ENCODE peak calls at places on chromosomes 5 and 9, in five cellular contexts. T is colonic mucosa, Y is osteocyte, B is mesothelial cell of epicardium, U is bronchial epithelial cell. N is an unnamed sample.
A peak's percentile ranks its signal among the peaks of the same experiment; 100 is the strongest.

GRCh38 chr5:174843263-174844250 is 119.2 kb downstream of the MSX2 start:
- DNase-seq in T (no peak), Y (no peak), B (no peak), U (no peak), N (no peak)

GRCh38 chr5:81749562-81750307 is 1.2 kb downstream of the SSBP2 start:
- DNase-seq in T (peak; percentile 38), Y (peak; percentile 84), B (peak; percentile 30), U (no peak), N (no peak)

GRCh38 chr5:91016954-91017690 is 366.0 kb downstream of the ARRDC3 start:
- DNase-seq in T (no peak), Y (no peak), B (no peak), U (peak; percentile 80), N (no peak)

GRCh38 chr9:135478858-135479468 is 619 bp upstream of the PPP1R26 start:
- DNase-seq in T (peak; percentile 78), Y (no peak), B (no peak), U (no peak), N (no peak)

GRCh38 chr5:126780165-126780827 is 3.4 kb downstream of the LMNB1 start:
- DNase-seq in T (peak; percentile 47), Y (peak; percentile 70), B (no peak), U (peak; percentile 50), N (peak; percentile 47)

GRCh38 chr5:88829053-88829452 is 53.9 kb downstream of the MEF2C start:
- DNase-seq in T (no peak), Y (no peak), B (no peak), U (no peak), N (no peak)

GRCh38 chr5:68884893-68885292 is 208.9 kb upstream of the SLC30A5 start:
- DNase-seq in T (no peak), Y (no peak), B (no peak), U (peak; percentile 17), N (no peak)

GRCh38 chr5:173139631-173140030 is 4.7 kb upstream of the BNIP1 start:
- DNase-seq in T (no peak), Y (no peak), B (no peak), U (no peak), N (no peak)

GRCh38 chr5:158843305-158843704 is 256.4 kb downstream of the EBF1 start:
- DNase-seq in T (no peak), Y (no peak), B (no peak), U (no peak), N (no peak)

DNA sequence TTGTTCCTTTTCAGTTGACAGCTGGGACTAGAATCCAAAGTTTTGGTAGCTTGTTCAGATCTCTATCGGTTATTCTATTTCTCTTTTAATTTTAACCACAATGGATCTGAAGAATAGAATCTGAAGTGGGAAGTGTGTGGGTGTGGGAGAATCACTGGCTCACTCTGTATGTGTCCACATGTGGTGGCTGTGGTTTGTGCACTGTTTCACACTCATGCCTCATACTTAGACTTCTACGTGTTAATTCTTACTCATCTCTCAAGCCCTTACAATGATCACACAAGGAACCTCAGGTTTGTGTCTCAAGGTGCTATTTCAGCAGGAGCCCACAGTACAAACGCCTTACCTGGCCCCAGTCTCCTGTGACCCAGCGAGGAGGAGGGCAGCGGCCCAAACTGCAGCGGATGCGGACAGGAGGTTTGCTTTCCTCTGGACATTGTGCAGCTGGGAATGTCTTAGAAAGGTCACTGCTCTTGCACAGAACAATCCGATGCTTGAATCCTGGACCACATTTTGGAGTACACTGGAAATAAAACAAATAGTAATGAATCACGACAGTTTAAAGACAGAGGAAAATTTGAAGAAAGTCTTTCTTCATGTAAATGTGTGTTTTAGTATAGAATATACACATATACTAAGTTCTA is 309.1 kb downstream of the ADAMTS6 start:
- DNase-seq in T (no peak), Y (no peak), B (no peak), U (peak; percentile 97), N (no peak)
- TF ChIP-seq CTCF in T (no peak), Y (no peak), B (no peak), U (no peak), N (no peak)

GRCh38 chr9:31799953-31800609 is 584.4 kb upstream of the ACO1 start:
- DNase-seq in T (no peak), Y (no peak), B (no peak), U (peak; percentile 60), N (no peak)
- TF ChIP-seq CTCF in T (no peak), Y (peak; percentile 66), B (peak; percentile 28), U (peak; percentile 57), N (no peak)

GRCh38 chr5:133945561-133945960 is 22.9 kb downstream of the C5orf15 start:
- DNase-seq in T (no peak), Y (no peak), B (no peak), U (no peak), N (no peak)

GRCh38 chr5:133942589-133943474 is 25.6 kb downstream of the C5orf15 start:
- DNase-seq in T (no peak), Y (no peak), B (no peak), U (no peak), N (peak; percentile 27)

GRCh38 chr5:133947431-133947841 is 21.0 kb downstream of the C5orf15 start:
- DNase-seq in T (no peak), Y (peak; percentile 3), B (no peak), U (no peak), N (no peak)

GRCh38 chr5:133943475-133943817 is 25.0 kb downstream of the C5orf15 start:
- DNase-seq in T (no peak), Y (peak; percentile 62), B (no peak), U (no peak), N (no peak)

GRCh38 chr5:133944263-133945230 is 23.9 kb downstream of the C5orf15 start:
- DNase-seq in T (peak; percentile 35), Y (peak; percentile 59), B (peak; percentile 48), U (peak; percentile 57), N (no peak)
- TF ChIP-seq CTCF in T (peak; percentile 35), Y (peak; percentile 65), B (peak; percentile 74), U (peak; percentile 57), N (peak; percentile 47)

GRCh38 chr5:178460598-178461425 is 129.4 kb downstream of the COL23A1 start:
- DNase-seq in T (peak; percentile 77), Y (peak; percentile 85), B (no peak), U (peak; percentile 39), N (peak; percentile 89)
- TF ChIP-seq CTCF in T (peak; percentile 80), Y (peak; percentile 52), B (peak; percentile 81), U (peak; percentile 89), N (peak; percentile 65)

DNA sequence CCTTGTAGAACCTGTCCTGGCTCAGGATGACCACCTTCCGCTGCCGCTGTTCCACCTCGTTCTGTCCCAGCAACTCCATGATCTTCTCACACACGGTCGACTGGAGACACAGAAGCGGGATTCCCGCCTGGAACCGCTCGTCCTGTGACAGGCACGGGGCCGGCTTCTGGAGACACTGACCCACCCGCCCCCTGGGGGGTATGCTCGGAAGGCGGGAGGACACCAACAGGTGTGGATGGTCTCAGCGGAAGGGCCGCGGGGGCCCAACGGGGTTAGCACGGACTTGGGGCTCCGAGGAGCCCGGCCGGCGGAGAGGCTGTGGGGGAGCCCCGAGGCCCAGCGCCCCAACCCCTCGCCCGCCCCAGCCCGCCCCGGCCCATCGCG is 525 bp downstream of the UCK1 start:
- DNase-seq in T (peak; percentile 42), Y (no peak), B (no peak), U (peak; percentile 5), N (peak; percentile 33)
- TF ChIP-seq CTCF in T (no peak), Y (peak; percentile 24), B (no peak), U (peak; percentile 50), N (no peak)

GRCh38 chr9:134025606-134026541 is 593 bp downstream of the BRD3OS start:
- DNase-seq in T (peak; percentile 39), Y (peak; percentile 84), B (no peak), U (peak; percentile 8), N (peak; percentile 14)
- TF ChIP-seq CTCF in T (no peak), Y (peak; percentile 24), B (no peak), U (peak; percentile 27), N (no peak)

DNA sequence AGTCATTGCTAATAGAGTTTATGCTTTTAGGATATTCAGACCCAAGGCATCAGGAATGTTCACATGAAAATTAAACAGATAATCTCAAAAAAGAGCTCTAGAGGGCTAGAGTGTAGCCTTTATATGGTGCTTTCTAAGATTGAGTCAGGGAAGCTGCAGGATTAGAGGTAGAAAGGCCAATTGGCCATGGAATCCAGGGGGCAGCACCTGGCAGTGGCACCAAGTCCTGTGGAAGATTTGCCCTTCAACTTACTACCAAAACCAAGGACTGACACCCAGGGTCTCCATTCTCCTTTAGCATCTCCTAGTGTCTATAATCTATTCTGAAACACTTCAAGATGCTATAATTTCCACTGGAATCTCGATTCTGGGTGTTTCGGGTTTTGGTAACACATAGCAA is 112.4 kb downstream of the ACER2 start:
- DNase-seq in T (no peak), Y (no peak), B (no peak), U (no peak), N (no peak)
- TF ChIP-seq CTCF in T (no peak), Y (no peak), B (no peak), U (no peak), N (no peak)

DNA sequence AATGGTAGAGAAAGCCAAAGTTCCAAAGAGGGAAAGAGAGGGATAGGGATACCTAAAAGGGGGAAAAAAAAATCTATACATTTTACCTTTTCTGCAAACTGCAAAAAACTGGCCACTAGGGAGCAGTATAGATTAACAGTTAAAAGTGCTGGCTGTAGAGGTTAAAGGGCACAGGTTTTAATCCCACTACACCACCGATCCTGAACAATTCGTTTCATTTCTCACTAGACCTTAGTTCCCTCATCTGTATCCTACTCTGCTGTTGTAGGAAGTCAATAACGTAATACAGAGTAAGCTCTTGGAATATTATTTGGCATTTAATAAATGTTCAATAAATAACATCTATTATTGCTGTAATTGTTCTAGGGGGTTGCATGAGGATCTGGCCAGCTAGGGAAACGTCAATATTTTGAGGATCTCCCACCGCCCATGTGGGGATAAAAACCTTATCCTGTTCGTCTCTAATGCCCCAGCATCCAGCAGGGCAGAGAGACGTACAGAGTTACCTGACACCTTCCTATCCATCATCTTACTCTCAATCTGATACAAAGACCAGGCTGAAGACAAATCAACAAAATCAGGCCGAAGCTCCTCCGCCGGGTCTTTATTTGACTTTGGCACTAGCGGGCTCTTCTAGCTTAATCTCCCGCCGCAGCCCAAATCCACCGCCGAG is 762 bp downstream of the CDC26 start:
- DNase-seq in T (peak; percentile 65), Y (no peak), B (no peak), U (peak; percentile 67), N (no peak)
- TF ChIP-seq CTCF in T (peak; percentile 69), Y (peak; percentile 76), B (peak; percentile 74), U (peak; percentile 61), N (peak; percentile 64)

DNA sequence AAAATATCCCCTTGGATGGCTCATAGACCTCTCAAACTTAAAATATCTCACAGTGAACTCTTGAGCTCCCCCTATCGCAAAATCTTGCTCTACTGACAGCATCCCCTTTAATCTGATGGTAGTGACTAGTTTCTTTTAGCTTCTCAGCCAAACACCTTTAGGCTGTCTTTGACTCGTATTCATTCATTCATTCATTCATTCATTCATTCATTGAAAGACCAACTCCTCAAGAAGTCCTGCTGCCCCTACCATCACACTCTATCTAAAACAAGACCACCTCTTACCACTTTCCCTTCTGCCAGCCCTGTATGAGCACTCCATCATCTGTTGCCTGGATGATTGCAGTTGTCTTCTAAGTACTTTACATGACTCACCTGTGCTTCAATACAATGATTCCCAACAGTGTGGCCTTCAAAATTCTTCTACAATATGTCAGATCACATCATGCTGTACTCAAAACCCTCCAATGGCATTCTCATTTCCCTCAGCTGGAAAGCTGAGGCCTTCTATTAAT is 46.8 kb downstream of the ITGA2 start:
- DNase-seq in T (no peak), Y (no peak), B (no peak), U (peak; percentile 100), N (no peak)
- TF ChIP-seq CTCF in T (peak; percentile 20), Y (peak; percentile 29), B (no peak), U (no peak), N (no peak)

GRCh38 chr5:180126716-180127681 is 55.4 kb upstream of the RNF130 start:
- DNase-seq in T (peak; percentile 31), Y (peak; percentile 85), B (peak; percentile 35), U (no peak), N (no peak)
- TF ChIP-seq CTCF in T (peak; percentile 79), Y (peak; percentile 84), B (peak; percentile 80), U (peak; percentile 77), N (peak; percentile 87)

N was measured in tibial nerve.